ENCODE peak calls at places on chromosomes 2 and 18, in nine cellular contexts. One of them, this sample, is unnamed.
A peak's percentile ranks its signal among the peaks of the same experiment; 100 is the strongest.

GRCh38 chr2:108616731-108617161 is 82.5 kb downstream of the LIMS1 start:
- DNase-seq in effector memory CD8-positive, alpha-beta T cell: no peak
- DNase-seq in Karpas-422: no peak
- DNase-seq in retina: no peak
- DNase-seq in EH: peak; percentile 81
- DNase-seq in iPS DF 6.9: no peak
- DNase-seq in colonic mucosa: no peak
- DNase-seq in GM23248: peak; percentile 10
- DNase-seq in CD8-positive, alpha-beta memory T cell: no peak
- DNase-seq in this sample: no peak

GRCh38 chr18:59041819-59042476 is 97.7 kb upstream of the SEC11C start:
- DNase-seq in effector memory CD8-positive, alpha-beta T cell: no peak
- DNase-seq in Karpas-422: no peak
- DNase-seq in retina: peak; percentile 27
- DNase-seq in EH: no peak
- DNase-seq in iPS DF 6.9: no peak
- DNase-seq in colonic mucosa: no peak
- DNase-seq in GM23248: peak; percentile 30
- DNase-seq in CD8-positive, alpha-beta memory T cell: no peak
- DNase-seq in this sample: no peak

GRCh38 chr2:129914538-129915302 is 64.7 kb upstream of the RAB6C start:
- DNase-seq in effector memory CD8-positive, alpha-beta T cell: no peak
- DNase-seq in Karpas-422: no peak
- DNase-seq in retina: no peak
- DNase-seq in EH: no peak
- DNase-seq in iPS DF 6.9: no peak
- DNase-seq in colonic mucosa: peak; percentile 7
- DNase-seq in GM23248: no peak
- DNase-seq in CD8-positive, alpha-beta memory T cell: no peak
- DNase-seq in this sample: no peak

GRCh38 chr2:203427061-203427460 is 98.9 kb downstream of the ABI2 start:
- DNase-seq in effector memory CD8-positive, alpha-beta T cell: no peak
- DNase-seq in Karpas-422: no peak
- DNase-seq in retina: no peak
- DNase-seq in EH: peak; percentile 92
- DNase-seq in iPS DF 6.9: no peak
- DNase-seq in colonic mucosa: no peak
- DNase-seq in GM23248: peak; percentile 92
- DNase-seq in CD8-positive, alpha-beta memory T cell: no peak
- DNase-seq in this sample: peak; percentile 8

GRCh38 chr2:17442334-17442733 is 75.9 kb downstream of the RAD51AP2 start:
- DNase-seq in effector memory CD8-positive, alpha-beta T cell: no peak
- DNase-seq in Karpas-422: no peak
- DNase-seq in retina: no peak
- DNase-seq in EH: no peak
- DNase-seq in iPS DF 6.9: no peak
- DNase-seq in colonic mucosa: no peak
- DNase-seq in GM23248: peak; percentile 36
- DNase-seq in CD8-positive, alpha-beta memory T cell: no peak
- DNase-seq in this sample: no peak

GRCh38 chr18:63518178-63519012 is 23.8 kb upstream of the SERPINB12 start:
- DNase-seq in effector memory CD8-positive, alpha-beta T cell: peak; percentile 53
- DNase-seq in Karpas-422: peak; percentile 94
- DNase-seq in retina: peak; percentile 68
- DNase-seq in EH: peak; percentile 80
- DNase-seq in iPS DF 6.9: peak; percentile 61
- DNase-seq in colonic mucosa: peak; percentile 66
- DNase-seq in GM23248: peak; percentile 85
- DNase-seq in CD8-positive, alpha-beta memory T cell: peak; percentile 67
- DNase-seq in this sample: peak; percentile 71

GRCh38 chr2:201171259-201171814 is 11.6 kb upstream of the CASP10 start:
- DNase-seq in effector memory CD8-positive, alpha-beta T cell: no peak
- DNase-seq in Karpas-422: no peak
- DNase-seq in retina: no peak
- DNase-seq in EH: no peak
- DNase-seq in iPS DF 6.9: no peak
- DNase-seq in colonic mucosa: no peak
- DNase-seq in GM23248: no peak
- DNase-seq in CD8-positive, alpha-beta memory T cell: no peak
- DNase-seq in this sample: no peak

GRCh38 chr2:99615247-99615771 is 125.5 kb upstream of the REV1 start:
- DNase-seq in effector memory CD8-positive, alpha-beta T cell: no peak
- DNase-seq in Karpas-422: no peak
- DNase-seq in retina: no peak
- DNase-seq in EH: peak; percentile 36
- DNase-seq in iPS DF 6.9: no peak
- DNase-seq in colonic mucosa: no peak
- DNase-seq in GM23248: peak; percentile 38
- DNase-seq in CD8-positive, alpha-beta memory T cell: no peak
- DNase-seq in this sample: no peak

GRCh38 chr2:223735035-223735640 is 102.2 kb downstream of the AP1S3 start:
- DNase-seq in effector memory CD8-positive, alpha-beta T cell: no peak
- DNase-seq in Karpas-422: no peak
- DNase-seq in retina: no peak
- DNase-seq in EH: peak; percentile 22
- DNase-seq in iPS DF 6.9: no peak
- DNase-seq in colonic mucosa: no peak
- DNase-seq in GM23248: no peak
- DNase-seq in CD8-positive, alpha-beta memory T cell: no peak
- DNase-seq in this sample: no peak

GRCh38 chr2:1886405-1886992 is 142.2 kb upstream of the PXDN start:
- DNase-seq in effector memory CD8-positive, alpha-beta T cell: no peak
- DNase-seq in Karpas-422: peak; percentile 77
- DNase-seq in retina: peak; percentile 64
- DNase-seq in EH: peak; percentile 54
- DNase-seq in iPS DF 6.9: peak; percentile 70
- DNase-seq in colonic mucosa: peak; percentile 60
- DNase-seq in GM23248: peak; percentile 77
- DNase-seq in CD8-positive, alpha-beta memory T cell: no peak
- DNase-seq in this sample: no peak

GRCh38 chr18:22828171-22828570 is 105.0 kb upstream of the RBBP8 start:
- DNase-seq in effector memory CD8-positive, alpha-beta T cell: no peak
- DNase-seq in Karpas-422: no peak
- DNase-seq in retina: no peak
- DNase-seq in EH: peak; percentile 31
- DNase-seq in iPS DF 6.9: no peak
- DNase-seq in colonic mucosa: no peak
- DNase-seq in GM23248: peak; percentile 86
- DNase-seq in CD8-positive, alpha-beta memory T cell: no peak
- DNase-seq in this sample: no peak

GRCh38 chr2:189014426-189015138 is 40.4 kb downstream of the COL3A1 start:
- DNase-seq in effector memory CD8-positive, alpha-beta T cell: no peak
- DNase-seq in Karpas-422: no peak
- DNase-seq in retina: no peak
- DNase-seq in EH: peak; percentile 79
- DNase-seq in iPS DF 6.9: no peak
- DNase-seq in colonic mucosa: no peak
- DNase-seq in GM23248: peak; percentile 53
- DNase-seq in CD8-positive, alpha-beta memory T cell: no peak
- DNase-seq in this sample: no peak

GRCh38 chr18:58386780-58387179 is 242.1 kb downstream of the ALPK2 start:
- DNase-seq in effector memory CD8-positive, alpha-beta T cell: no peak
- DNase-seq in Karpas-422: no peak
- DNase-seq in retina: no peak
- DNase-seq in EH: no peak
- DNase-seq in iPS DF 6.9: no peak
- DNase-seq in colonic mucosa: no peak
- DNase-seq in GM23248: no peak
- DNase-seq in CD8-positive, alpha-beta memory T cell: no peak
- DNase-seq in this sample: no peak

GRCh38 chr2:239039479-239039861 is 191.6 kb downstream of the TWIST2 start:
- DNase-seq in effector memory CD8-positive, alpha-beta T cell: no peak
- DNase-seq in Karpas-422: no peak
- DNase-seq in retina: no peak
- DNase-seq in EH: no peak
- DNase-seq in iPS DF 6.9: no peak
- DNase-seq in colonic mucosa: no peak
- DNase-seq in GM23248: no peak
- DNase-seq in CD8-positive, alpha-beta memory T cell: no peak
- DNase-seq in this sample: no peak

GRCh38 chr18:51072586-51073303 is 42.7 kb downstream of the SMAD4 start:
- DNase-seq in effector memory CD8-positive, alpha-beta T cell: no peak
- DNase-seq in Karpas-422: no peak
- DNase-seq in retina: no peak
- DNase-seq in EH: no peak
- DNase-seq in iPS DF 6.9: no peak
- DNase-seq in colonic mucosa: no peak
- DNase-seq in GM23248: no peak
- DNase-seq in CD8-positive, alpha-beta memory T cell: no peak
- DNase-seq in this sample: no peak

GRCh38 chr2:102100371-102101096 is 42.0 kb upstream of the IL1R1 start:
- DNase-seq in effector memory CD8-positive, alpha-beta T cell: no peak
- DNase-seq in Karpas-422: no peak
- DNase-seq in retina: no peak
- DNase-seq in EH: peak; percentile 68
- DNase-seq in iPS DF 6.9: no peak
- DNase-seq in colonic mucosa: no peak
- DNase-seq in GM23248: peak; percentile 86
- DNase-seq in CD8-positive, alpha-beta memory T cell: no peak
- DNase-seq in this sample: no peak

GRCh38 chr2:111634995-111635538 is 248.9 kb downstream of the ANAPC1 start:
- DNase-seq in effector memory CD8-positive, alpha-beta T cell: no peak
- DNase-seq in Karpas-422: no peak
- DNase-seq in retina: no peak
- DNase-seq in EH: peak; percentile 59
- DNase-seq in iPS DF 6.9: no peak
- DNase-seq in colonic mucosa: no peak
- DNase-seq in GM23248: no peak
- DNase-seq in CD8-positive, alpha-beta memory T cell: no peak
- DNase-seq in this sample: no peak

GRCh38 chr2:32882911-32883810 is 63.6 kb upstream of the LTBP1 start:
- DNase-seq in effector memory CD8-positive, alpha-beta T cell: no peak
- DNase-seq in Karpas-422: no peak
- DNase-seq in retina: no peak
- DNase-seq in EH: peak; percentile 93
- DNase-seq in iPS DF 6.9: no peak
- DNase-seq in colonic mucosa: no peak
- DNase-seq in GM23248: no peak
- DNase-seq in CD8-positive, alpha-beta memory T cell: no peak
- DNase-seq in this sample: no peak

GRCh38 chr18:75896865-75897264 is 469.4 kb upstream of the SMIM21 start:
- DNase-seq in effector memory CD8-positive, alpha-beta T cell: no peak
- DNase-seq in Karpas-422: no peak
- DNase-seq in retina: peak; percentile 42
- DNase-seq in EH: peak; percentile 6
- DNase-seq in iPS DF 6.9: no peak
- DNase-seq in colonic mucosa: no peak
- DNase-seq in GM23248: no peak
- DNase-seq in CD8-positive, alpha-beta memory T cell: no peak
- DNase-seq in this sample: no peak

GRCh38 chr2:47654790-47655562 is 128.0 kb upstream of the MSH6 start:
- DNase-seq in effector memory CD8-positive, alpha-beta T cell: no peak
- DNase-seq in Karpas-422: peak; percentile 98
- DNase-seq in retina: no peak
- DNase-seq in EH: no peak
- DNase-seq in iPS DF 6.9: no peak
- DNase-seq in colonic mucosa: no peak
- DNase-seq in GM23248: no peak
- DNase-seq in CD8-positive, alpha-beta memory T cell: no peak
- DNase-seq in this sample: no peak

This sample was measured in amniotic stem cell.